ENCODE peak calls at places on chromosomes 13 and 19, in nine cellular contexts. A is activated naive CD8-positive, alpha-beta T cell treated with anti-CD3 and anti-CD28 coated beads for 36 hours; M is omental fat pad; U is AG20443; S is fibroblast of lung; P is GM19239; H is ACHN; B is GDM1; X is GM23338. Q is an unnamed sample.

GRCh38 chr19:6212403-6213265 is 67.1 kb downstream of the MLLT1 start:
- DNase-seq in A (no peak), M (no peak), U (no peak), S (no peak), P (no peak), H (no peak), B (no peak), X (no peak), Q (no peak)

GRCh38 chr13:86020350-86021002 is 221.3 kb upstream of the SLITRK6 start:
- DNase-seq in A (no peak), M (no peak), U (no peak), S (peak; percentile 69), P (no peak), H (peak; percentile 78), B (no peak), X (no peak), Q (no peak)

GRCh38 chr19:3062165-3063105 is at the start of gene TLE5:
- DNase-seq in A (peak; percentile 73), M (no peak), U (peak; percentile 93), S (no peak), P (peak; percentile 88), H (peak; percentile 54), B (peak; percentile 55), X (peak; percentile 61), Q (peak; percentile 74)

GRCh38 chr13:99307247-99307646 is at the start of gene GPR183:
- DNase-seq in A (no peak), M (no peak), U (no peak), S (peak; percentile 50), P (no peak), H (peak; percentile 17), B (peak; percentile 71), X (no peak), Q (peak; percentile 70)

GRCh38 chr13:33728271-33729037 is 89.5 kb upstream of the RFC3 start:
- DNase-seq in A (no peak), M (no peak), U (no peak), S (no peak), P (no peak), H (no peak), B (no peak), X (no peak), Q (peak; percentile 40)

GRCh38 chr13:87684850-87685735 is 13.9 kb downstream of the SLITRK5 start:
- DNase-seq in A (no peak), M (no peak), U (no peak), S (peak; percentile 66), P (no peak), H (no peak), B (no peak), X (no peak), Q (no peak)

GRCh38 chr19:24140099-24140498 is 53.1 kb downstream of the ZNF254 start:
- DNase-seq in A (no peak), M (no peak), U (no peak), S (peak; percentile 94), P (no peak), H (no peak), B (no peak), X (no peak), Q (no peak)

GRCh38 chr13:54029226-54029625 is 1000.6 kb downstream of the OLFM4 start:
- DNase-seq in A (no peak), M (no peak), U (no peak), S (peak; percentile 78), P (peak; percentile 3), H (peak; percentile 95), B (peak; percentile 93), X (peak; percentile 15), Q (no peak)

GRCh38 chr13:102317593-102317992 is 84.3 kb downstream of the FGF14 start:
- DNase-seq in A (no peak), M (peak; percentile 26), U (peak; percentile 11), S (peak; percentile 61), P (no peak), H (no peak), B (no peak), X (no peak), Q (no peak)

GRCh38 chr19:42555317-42555716 is 27.0 kb upstream of the CEACAM1 start:
- DNase-seq in A (no peak), M (no peak), U (no peak), S (no peak), P (no peak), H (no peak), B (peak; percentile 94), X (peak; percentile 52), Q (no peak)

GRCh38 chr19:55377356-55378131 is 918 bp downstream of the TMEM190 start:
- DNase-seq in A (no peak), M (no peak), U (no peak), S (no peak), P (no peak), H (no peak), B (no peak), X (peak; percentile 61), Q (no peak)

GRCh38 chr13:24407844-24408243 is 98.5 kb downstream of the C1QTNF9 start:
- DNase-seq in A (no peak), M (no peak), U (no peak), S (no peak), P (no peak), H (no peak), B (no peak), X (peak; percentile 2), Q (no peak)

GRCh38 chr13:32830632-32831031 is 185.6 kb upstream of the KL start:
- DNase-seq in A (no peak), M (no peak), U (no peak), S (no peak), P (no peak), H (no peak), B (no peak), X (no peak), Q (no peak)

GRCh38 chr13:102138635-102139225 is 263.1 kb downstream of the FGF14 start:
- DNase-seq in A (no peak), M (no peak), U (no peak), S (no peak), P (no peak), H (no peak), B (no peak), X (no peak), Q (no peak)

GRCh38 chr19:55442372-55443044 is 592 bp downstream of the SHISA7 start:
- DNase-seq in A (no peak), M (no peak), U (no peak), S (no peak), P (no peak), H (no peak), B (no peak), X (peak; percentile 62), Q (no peak)

GRCh38 chr19:11848594-11849263 is at the start of gene ZNF439:
- DNase-seq in A (peak; percentile 91), M (peak; percentile 86), U (peak; percentile 94), S (peak; percentile 68), P (peak; percentile 63), H (no peak), B (peak; percentile 93), X (peak; percentile 97), Q (peak; percentile 90)

GRCh38 chr19:13103961-13104847 is 1.5 kb upstream of the LYL1 start:
- DNase-seq in A (peak; percentile 75), M (no peak), U (peak; percentile 69), S (no peak), P (no peak), H (no peak), B (peak; percentile 98), X (peak; percentile 81), Q (peak; percentile 99)

GRCh38 chr13:46288570-46289259 is 77.0 kb downstream of the LRRC63 start:
- DNase-seq in A (no peak), M (no peak), U (peak; percentile 47), S (peak; percentile 24), P (peak; percentile 32), H (peak; percentile 28), B (peak; percentile 45), X (peak; percentile 86), Q (peak; percentile 34)

GRCh38 chr19:14770136-14770535 is 8.2 kb downstream of the ADGRE2 start:
- DNase-seq in A (no peak), M (no peak), U (no peak), S (no peak), P (no peak), H (no peak), B (no peak), X (no peak), Q (no peak)

Q was measured in naive B cell.